ENCODE peak calls at places on chromosomes 13 and 19, in seven cellular contexts. I, R, D, W, U, A and F are unnamed samples.

GRCh38 chr19:51018745-51019543 is 565 bp downstream of the KLK10 start:
- DNase-seq in I (no peak), R (no peak), D (no peak), W (no peak), U (no peak), A (no peak), F (no peak)

GRCh38 chr13:84139561-84140158 is 257.4 kb upstream of the SLITRK1 start:
- DNase-seq in I (no peak), R (no peak), D (no peak), W (no peak), U (no peak), A (no peak), F (no peak)

GRCh38 chr19:58409010-58409790 is 751 bp downstream of the ZNF584 start:
- DNase-seq in I (peak), R (no peak), D (no peak), W (peak), U (no peak), A (no peak), F (peak)

GRCh38 chr19:4016903-4017638 is 9.5 kb downstream of the PIAS4 start:
- DNase-seq in I (no peak), R (no peak), D (no peak), W (no peak), U (no peak), A (no peak), F (no peak)

GRCh38 chr13:76635232-76636021 is 250.8 kb downstream of the KCTD12 start:
- DNase-seq in I (no peak), R (no peak), D (no peak), W (no peak), U (no peak), A (no peak), F (no peak)

GRCh38 chr13:26855921-26856320 is 95.3 kb upstream of the GPR12 start:
- DNase-seq in I (no peak), R (no peak), D (no peak), W (no peak), U (no peak), A (no peak), F (no peak)

GRCh38 chr19:51970718-51971117 is 15.9 kb downstream of the ZNF350 start:
- DNase-seq in I (no peak), R (no peak), D (no peak), W (no peak), U (no peak), A (no peak), F (no peak)

GRCh38 chr19:16628984-16629691 is 1.1 kb upstream of the MED26 start:
- DNase-seq in I (no peak), R (peak), D (peak), W (peak), U (no peak), A (no peak), F (peak)

GRCh38 chr19:927044-927706 is 1.3 kb downstream of the ARID3A start:
- DNase-seq in I (no peak), R (peak), D (peak), W (no peak), U (no peak), A (peak), F (no peak)

GRCh38 chr13:49549289-49549688 is 36.1 kb downstream of the RCBTB1 start:
- DNase-seq in I (no peak), R (no peak), D (no peak), W (no peak), U (no peak), A (no peak), F (no peak)

GRCh38 chr13:31437975-31438374 is 238.2 kb downstream of the B3GLCT start:
- DNase-seq in I (no peak), R (no peak), D (no peak), W (no peak), U (no peak), A (no peak), F (no peak)

GRCh38 chr13:29901714-29902631 is 51.6 kb upstream of the UBL3 start:
- DNase-seq in I (peak), R (peak), D (no peak), W (peak), U (peak), A (peak), F (peak)

GRCh38 chr19:16886305-16886880 is 2.4 kb upstream of the F2RL3 start:
- DNase-seq in I (no peak), R (peak), D (no peak), W (no peak), U (no peak), A (peak), F (no peak)

GRCh38 chr13:46659413-46660065 is 106.6 kb downstream of the LRCH1 start:
- DNase-seq in I (no peak), R (no peak), D (no peak), W (no peak), U (no peak), A (no peak), F (no peak)

GRCh38 chr19:42168206-42168605 is 36.0 kb upstream of the POU2F2 start:
- DNase-seq in I (no peak), R (no peak), D (no peak), W (no peak), U (no peak), A (no peak), F (no peak)

GRCh38 chr13:73608157-73608516 is 526.1 kb downstream of the KLF12 start:
- DNase-seq in I (no peak), R (no peak), D (no peak), W (no peak), U (no peak), A (no peak), F (no peak)

GRCh38 chr19:34226036-34226435 is 28.3 kb upstream of the GARRE1 start:
- DNase-seq in I (peak), R (no peak), D (no peak), W (no peak), U (no peak), A (no peak), F (no peak)

GRCh38 chr19:35328851-35329285 is at the start of gene CD22:
- DNase-seq in I (no peak), R (no peak), D (peak), W (peak), U (no peak), A (no peak), F (no peak)

GRCh38 chr19:589693-590395 is at the start of gene HCN2:
- DNase-seq in I (no peak), R (no peak), D (no peak), W (no peak), U (no peak), A (no peak), F (no peak)

GRCh38 chr13:107124129-107124718 is 556.3 kb upstream of the ARGLU1 start:
- DNase-seq in I (no peak), R (no peak), D (peak), W (peak), U (no peak), A (no peak), F (peak)

GRCh38 chr19:48683349-48683748 is 10.5 kb upstream of the NTN5 start:
- DNase-seq in I (no peak), R (no peak), D (peak), W (no peak), U (peak), A (peak), F (no peak)

GRCh38 chr19:55352040-55352439 is 2.5 kb downstream of the COX6B2 start:
- DNase-seq in I (no peak), R (no peak), D (no peak), W (no peak), U (no peak), A (no peak), F (no peak)